ENCODE peak calls at places on chromosomes 1 and 21, in four cellular contexts. O is heart right ventricle, D is upper lobe of right lung, M is tibial nerve. U is an unnamed sample.

GRCh38 chr1:193456883-193457282 is 270.5 kb upstream of the B3GALT2 start:
- DNase-seq in O (no peak), D (no peak), M (no peak), U (no peak)

GRCh38 chr21:35204850-35205564 is 155.9 kb upstream of the RUNX1 start:
- DNase-seq in O (peak; percentile 67), D (peak; percentile 80), M (no peak), U (peak; percentile 78)

GRCh38 chr1:34460193-34460592 is 283.5 kb downstream of the C1orf94 start:
- DNase-seq in O (no peak), D (no peak), M (peak; percentile 18), U (no peak)

GRCh38 chr1:19361231-19362147 is 49.4 kb downstream of the SLC66A1 start:
- DNase-seq in O (no peak), D (no peak), M (no peak), U (no peak)

GRCh38 chr1:117821782-117822447 is 107.5 kb downstream of the GDAP2 start:
- DNase-seq in O (no peak), D (no peak), M (no peak), U (no peak)

GRCh38 chr21:18549214-18549905 is 145.8 kb upstream of the TMPRSS15 start:
- DNase-seq in O (no peak), D (no peak), M (no peak), U (no peak)

GRCh38 chr1:20701446-20701845 is 16.4 kb downstream of the KIF17 start:
- DNase-seq in O (no peak), D (no peak), M (no peak), U (no peak)

GRCh38 chr1:3399732-3400131 is 54.7 kb upstream of the ARHGEF16 start:
- DNase-seq in O (no peak), D (no peak), M (peak; percentile 30), U (no peak)

GRCh38 chr1:99964806-99965205 is 5.0 kb upstream of the SLC35A3 start:
- DNase-seq in O (no peak), D (no peak), M (no peak), U (no peak)

GRCh38 chr1:90133133-90133532 is 138.2 kb downstream of the ZNF326 start:
- DNase-seq in O (no peak), D (no peak), M (peak; percentile 38), U (no peak)

GRCh38 chr1:28027660-28028059 is 60.8 kb downstream of the EYA3 start:
- DNase-seq in O (no peak), D (no peak), M (no peak), U (no peak)

GRCh38 chr1:48495166-48495565 is 23.2 kb upstream of the SPATA6 start:
- DNase-seq in O (no peak), D (no peak), M (no peak), U (no peak)

GRCh38 chr1:43239484-43239883 is 30.3 kb upstream of the TMEM125 start:
- DNase-seq in O (no peak), D (no peak), M (no peak), U (no peak)

GRCh38 chr1:98053471-98054366 is 132.9 kb upstream of the DPYD start:
- DNase-seq in O (peak; percentile 65), D (peak; percentile 85), M (peak; percentile 25), U (peak; percentile 92)

GRCh38 chr1:232655041-232655745 is 25.3 kb upstream of the SIPA1L2 start:
- DNase-seq in O (no peak), D (no peak), M (no peak), U (no peak)

GRCh38 chr21:35343046-35343816 is 294.1 kb upstream of the RUNX1 start:
- DNase-seq in O (no peak), D (no peak), M (no peak), U (no peak)

GRCh38 chr1:60156371-60156770 is 82.8 kb upstream of the C1orf87 start:
- DNase-seq in O (no peak), D (no peak), M (no peak), U (no peak)

DNA sequence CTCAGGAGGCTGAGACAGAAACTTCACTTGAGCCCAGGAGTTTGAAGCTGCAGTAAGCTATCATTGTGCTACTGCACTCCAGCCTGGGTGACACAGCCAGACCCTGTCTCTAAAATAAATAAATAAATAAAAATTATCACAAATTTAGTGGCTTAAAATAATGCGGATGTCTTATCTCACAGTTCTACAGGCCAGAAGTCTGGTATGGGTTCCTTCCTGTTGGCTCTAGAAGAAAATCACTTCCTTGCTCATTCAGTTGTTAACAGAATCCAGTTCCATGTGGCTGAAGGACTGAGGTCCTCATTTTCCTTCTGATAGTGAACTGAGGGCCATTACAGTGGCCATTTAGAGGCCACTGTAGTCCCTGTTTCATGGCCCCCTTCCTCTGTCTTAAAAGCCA is 94.6 kb upstream of the S1PR1 start:
- DNase-seq in O (no peak), D (no peak), M (no peak), U (no peak)
- H3K4me1 ChIP-seq in O (no peaks in the 10 kb centered on the region), D (peaks cover 7% of the 10 kb centered on the region), M (peaks cover 3% of the 10 kb centered on the region), U (peaks cover 27% of the 10 kb centered on the region)

DNA sequence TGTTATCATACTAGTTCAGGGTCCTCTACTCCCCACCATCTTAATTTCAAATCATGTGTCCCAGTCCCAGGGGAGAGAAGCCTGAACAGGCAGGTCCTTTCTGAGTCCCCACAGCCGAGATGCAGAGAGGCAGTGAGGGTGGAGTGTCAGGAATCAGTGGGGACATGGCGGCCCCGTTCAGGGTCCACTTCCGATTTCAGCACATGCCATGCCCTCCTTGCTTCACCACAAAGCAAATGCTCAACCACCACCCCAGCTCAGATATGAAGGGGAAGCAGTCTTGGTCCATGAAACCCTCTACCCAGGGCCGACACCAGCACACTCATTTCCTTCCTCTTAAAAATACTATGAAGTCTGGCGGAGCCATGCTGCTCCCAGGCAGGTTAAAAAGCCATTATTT is 5.1 kb upstream of the SEMA4A start:
- DNase-seq in O (no peak), D (no peak), M (no peak), U (peak; percentile 86)
- H3K27ac ChIP-seq in O (peak overlapping the region; percentile 89), D (peak overlapping the region; percentile 30), M (peak overlapping the region; percentile 11), U (peak overlapping the region; percentile 89)

GRCh38 chr21:41931041-41931451 is 22.8 kb downstream of the C2CD2 start:
- DNase-seq in O (no peak), D (no peak), M (no peak), U (peak; percentile 66)

GRCh38 chr21:41929248-41929647 is 24.6 kb downstream of the C2CD2 start:
- DNase-seq in O (no peak), D (no peak), M (no peak), U (peak; percentile 76)

GRCh38 chr21:41932576-41933258 is 21.1 kb downstream of the C2CD2 start:
- DNase-seq in O (no peak), D (no peak), M (no peak), U (peak; percentile 81)

GRCh38 chr21:41932191-41932575 is 21.6 kb downstream of the C2CD2 start:
- DNase-seq in O (no peak), D (no peak), M (no peak), U (peak; percentile 51)

DNA sequence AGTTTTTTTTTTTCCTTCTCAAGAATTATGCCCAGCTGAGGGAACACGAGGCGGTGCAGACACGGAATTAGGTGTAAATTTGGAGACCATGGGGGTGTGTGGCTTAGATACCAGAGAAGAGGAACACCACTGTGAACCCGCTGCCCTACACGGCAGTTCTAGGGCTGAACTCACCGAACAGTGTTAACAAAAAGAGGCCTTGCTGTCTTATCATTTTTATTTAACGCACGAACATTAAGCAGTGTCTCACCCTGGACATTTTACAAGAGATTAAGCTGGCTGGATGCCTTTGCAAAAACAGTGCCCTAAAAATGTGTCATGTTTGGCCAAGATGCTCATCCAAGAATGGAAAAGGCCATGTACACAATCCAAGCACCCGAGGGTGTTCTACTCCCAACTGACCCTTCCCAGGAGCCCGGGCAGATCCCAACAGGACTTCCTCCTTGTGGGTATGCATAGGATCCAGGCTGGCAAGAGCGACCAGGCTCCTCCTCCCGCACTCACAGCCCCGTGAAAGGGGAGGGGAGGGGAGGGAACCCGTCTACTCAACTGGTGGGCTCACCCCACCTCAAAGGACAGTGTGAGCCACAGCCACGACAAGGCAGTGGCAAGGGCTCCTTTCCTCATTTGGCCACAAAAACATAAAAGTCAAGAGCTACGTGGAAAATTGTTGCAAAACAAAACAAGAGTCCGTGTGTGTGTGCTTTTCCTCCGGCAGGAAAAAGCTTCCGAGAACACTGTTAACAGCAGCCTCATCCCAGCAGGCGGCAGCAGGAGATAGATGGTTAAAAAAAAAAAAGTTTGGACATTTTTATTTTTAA is 20.3 kb downstream of the C2CD2 start:
- DNase-seq in O (no peak), D (no peak), M (no peak), U (peak; percentile 75)
- TF ChIP-seq CTCF in O (peak; percentile 59), D (peak; percentile 39), M (peak; percentile 20), U (peak; percentile 23)

GRCh38 chr21:38386967-38387366 is 111.3 kb downstream of the ERG start:
- DNase-seq in O (no peak), D (no peak), M (no peak), U (no peak)
- H3K4me1 ChIP-seq in O (no peaks in the 10 kb centered on the region), D (peaks cover 10% of the 10 kb centered on the region), M (no peaks in the 10 kb centered on the region), U (peaks cover 22% of the 10 kb centered on the region)

GRCh38 chr21:40681164-40681859 is 165.6 kb downstream of the DSCAM start:
- DNase-seq in O (peak; percentile 55), D (no peak), M (no peak), U (no peak)
- H3K27ac ChIP-seq in O (no peak overlapping the region), D (no peak overlapping the region), M (no peak overlapping the region), U (no peak overlapping the region)

GRCh38 chr1:72111662-72112061 is 170.7 kb downstream of the NEGR1 start:
- DNase-seq in O (no peak), D (no peak), M (no peak), U (no peak)
- TF ChIP-seq CTCF in O (no peak), D (no peak), M (no peak), U (no peak)

U was measured in spleen.